ENCODE peak calls at places on chromosome 22, in ten cellular contexts. R, N, Z, T, I, Q, F, K, O and D are unnamed samples.

GRCh38 chr22:35335936-35336781 is 36.5 kb downstream of the TOM1 start:
- DNase-seq in K (no peak), N (no peak), Z (no peak), F (no peak), Q (no peak), T (no peak), I (no peak), R (no peak), O (no peak), D (no peak)

GRCh38 chr22:29737251-29738117 is 17.7 kb downstream of the CABP7 start:
- DNase-seq in F (no peak), K (no peak), T (no peak), I (no peak), R (no peak), O (no peak), Q (no peak), N (no peak), Z (no peak), D (no peak)

GRCh38 chr22:39247379-39247778 is 2.6 kb upstream of the PDGFB start:
- DNase-seq in Z (no peak), K (no peak), F (no peak), O (no peak), Q (no peak), I (no peak), T (no peak), R (no peak), N (no peak), D (no peak)

GRCh38 chr22:22773427-22773826 is 114.2 kb upstream of the IGLL5 start:
- DNase-seq in K (no peak), T (no peak), I (no peak), F (no peak), N (no peak), Z (no peak), R (no peak), Q (no peak), O (no peak), D (no peak)

GRCh38 chr22:39233736-39234120 is 11.1 kb downstream of the PDGFB start:
- DNase-seq in O (no peak), Z (no peak), K (no peak), N (no peak), T (no peak), I (no peak), Q (no peak), F (no peak), R (no peak), D (no peak)

GRCh38 chr22:17896552-17896951 is 122.3 kb upstream of the BID start:
- DNase-seq in R (no peak), O (no peak), N (no peak), F (no peak), T (no peak), Q (no peak), K (no peak), Z (no peak), I (no peak), D (no peak)

GRCh38 chr22:37912171-37912570 is 6.1 kb downstream of the MICALL1 start:
- DNase-seq in O (no peak), T (no peak), K (no peak), N (no peak), R (no peak), Z (no peak), F (no peak), Q (no peak), I (no peak), D (no peak)

GRCh38 chr22:48346311-48346710 is 1481.4 kb downstream of the BRD1 start:
- DNase-seq in K (no peak), F (no peak), N (no peak), Q (no peak), T (no peak), Z (no peak), R (no peak), I (no peak), O (no peak), D (no peak)

GRCh38 chr22:36471341-36471821 is 10.1 kb downstream of the TXN2 start:
- DNase-seq in I (peak), O (no peak), F (no peak), T (no peak), K (no peak), N (no peak), R (no peak), Z (peak), Q (peak), D (no peak)

GRCh38 chr22:35882226-35883027 is 146.2 kb downstream of the RBFOX2 start:
- DNase-seq in I (peak), N (no peak), O (no peak), R (no peak), T (no peak), Z (no peak), K (no peak), Q (no peak), F (no peak), D (no peak)

GRCh38 chr22:20080445-20080775 is 369 bp downstream of the DGCR8 start:
- DNase-seq in Z (peak), T (peak), N (peak), O (peak), I (peak), K (peak), Q (peak), F (peak), R (peak), D (peak)

GRCh38 chr22:45645526-45646414 is 25.9 kb upstream of the ATXN10 start:
- DNase-seq in K (peak), I (peak), F (peak), Z (peak), O (peak), Q (peak), R (peak), T (peak), N (peak), D (peak)

GRCh38 chr22:25061134-25061533 is 108.6 kb downstream of the KIAA1671 start:
- DNase-seq in T (no peak), I (no peak), R (no peak), O (no peak), N (no peak), F (no peak), K (no peak), Q (no peak), Z (no peak), D (no peak)

GRCh38 chr22:45212992-45213751 is 27.5 kb downstream of the KIAA0930 start:
- DNase-seq in I (peak), K (no peak), F (no peak), N (no peak), Q (peak), R (peak), T (no peak), Z (peak), O (no peak), D (no peak)

GRCh38 chr22:48488149-48488551 is 1339.5 kb downstream of the BRD1 start:
- DNase-seq in T (no peak), Q (no peak), I (no peak), K (no peak), N (no peak), O (no peak), Z (no peak), R (no peak), F (no peak), D (no peak)